ENCODE peak calls at places on chromosome 5, in ten cellular contexts. U is A549, M is cardiac fibroblast, J is fibroblast of pulmonary artery, T is tibial artery, I is PC-3, O is lower leg skin, K is GM13977, X is nephron progenitor cell, G is mesothelial cell of epicardium. Z is an unnamed sample.

GRCh38 chr5:138955013-138955660 is 80.0 kb upstream of the LRRTM2 start:
- DNase-seq in T (peak), U (no peak), I (no peak), O (no peak), K (no peak), M (no peak), G (no peak), X (no peak), J (no peak), Z (no peak)

GRCh38 chr5:165665735-165666400 is 2160.4 kb downstream of the MAT2B start:
- DNase-seq in J (no peak), G (no peak), M (no peak), X (no peak), U (no peak), I (no peak), T (no peak), O (no peak), K (no peak), Z (no peak)

GRCh38 chr5:29822499-29822898 is 1371.0 kb upstream of the CDH6 start:
- DNase-seq in J (no peak), M (no peak), U (no peak), G (no peak), K (no peak), I (no peak), O (no peak), T (no peak), X (no peak), Z (no peak)

GRCh38 chr5:172452398-172453205 is 1.7 kb downstream of the SH3PXD2B start:
- DNase-seq in K (no peak), T (peak), U (peak), M (peak), J (peak), O (peak), G (no peak), I (peak), X (no peak), Z (peak)

GRCh38 chr5:171907731-171908343 is 98.6 kb downstream of the FBXW11 start:
- DNase-seq in O (no peak), K (peak), T (peak), U (peak), G (no peak), I (peak), M (peak), J (peak), X (peak), Z (peak)

GRCh38 chr5:73376618-73377170 is 71.9 kb downstream of the FOXD1 start:
- DNase-seq in K (no peak), O (no peak), U (no peak), G (no peak), M (peak), I (peak), X (no peak), J (peak), T (no peak), Z (peak)

GRCh38 chr5:80569961-80570786 is at the start of gene ANKRD34B:
- DNase-seq in X (peak), M (no peak), T (no peak), G (peak), U (peak), K (peak), I (no peak), J (peak), O (no peak), Z (no peak)

GRCh38 chr5:76958976-76959767 is 6.3 kb downstream of the CRHBP start:
- DNase-seq in T (no peak), I (peak), X (no peak), G (no peak), J (peak), U (no peak), K (no peak), O (no peak), M (peak), Z (peak)

GRCh38 chr5:130168211-130168610 is 263.9 kb downstream of the CHSY3 start:
- DNase-seq in K (no peak), I (peak), T (no peak), O (no peak), U (peak), G (no peak), X (no peak), M (peak), J (peak), Z (no peak)

GRCh38 chr5:140321796-140322195 is 18.9 kb upstream of the PFDN1 start:
- DNase-seq in O (peak), U (no peak), J (no peak), K (no peak), G (no peak), T (peak), I (no peak), M (no peak), X (no peak), Z (no peak)

GRCh38 chr5:171906171-171906570 is 100.3 kb downstream of the FBXW11 start:
- DNase-seq in X (no peak), O (no peak), M (no peak), G (no peak), I (no peak), T (no peak), J (no peak), K (no peak), U (no peak), Z (no peak)

GRCh38 chr5:88824141-88824540 is 58.8 kb downstream of the MEF2C start:
- DNase-seq in X (no peak), J (no peak), I (no peak), O (no peak), M (no peak), G (no peak), U (no peak), T (no peak), K (no peak), Z (no peak)

GRCh38 chr5:155728146-155728856 is 598.7 kb upstream of the SGCD start:
- DNase-seq in U (peak), M (peak), J (peak), T (peak), G (peak), X (peak), I (no peak), O (no peak), K (peak), Z (no peak)

GRCh38 chr5:101977729-101978345 is 318.2 kb downstream of the SLCO4C1 start:
- DNase-seq in U (peak), J (peak), K (peak), M (peak), I (peak), G (no peak), X (peak), T (no peak), O (no peak), Z (peak)

DNA sequence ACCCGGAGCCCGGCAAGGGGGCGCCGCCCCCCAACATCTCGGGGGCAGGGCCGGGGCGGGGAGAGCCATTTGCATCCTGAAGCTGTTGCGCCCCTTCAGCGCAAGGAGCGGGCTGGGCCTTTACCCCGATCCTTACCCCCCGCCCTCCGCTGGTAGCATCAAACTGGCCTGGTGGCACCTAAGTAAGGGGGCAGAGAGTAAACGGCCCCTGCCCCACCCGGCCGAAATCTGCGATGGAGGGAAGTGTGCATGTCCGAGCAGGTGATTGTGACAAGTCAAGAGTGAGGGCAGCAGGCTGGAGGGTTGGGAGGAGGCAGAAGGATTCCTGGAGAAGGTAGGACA is 101.2 kb downstream of the ESM1 start:
- DNase-seq in O (no peak), G (no peak), T (no peak), J (no peak), X (no peak), U (no peak), M (no peak), I (no peak), K (no peak), Z (no peak)
- TF ChIP-seq CTCF in O (no peak), G (no peak), T (no peak), J (no peak), X (no peak), U (no peak), M (no peak), I (no peak), K (no peak), Z (no peak)

GRCh38 chr5:142780871-142781270 is 10.7 kb downstream of the ARHGAP26 start:
- DNase-seq in K (no peak), T (no peak), M (no peak), I (no peak), X (peak), J (no peak), U (no peak), G (no peak), O (no peak), Z (no peak)
- TF ChIP-seq CTCF in K (no peak), T (no peak), M (no peak), I (no peak), X (no peak), J (no peak), U (peak), G (no peak), O (no peak), Z (no peak)

GRCh38 chr5:103669615-103670014 is 107.0 kb upstream of the NUDT12 start:
- DNase-seq in U (no peak), M (no peak), G (no peak), J (no peak), O (no peak), X (no peak), I (no peak), K (no peak), T (no peak), Z (no peak)

GRCh38 chr5:103674321-103674720 is 111.7 kb upstream of the NUDT12 start:
- DNase-seq in K (no peak), T (no peak), U (no peak), O (no peak), M (no peak), X (no peak), I (no peak), G (no peak), J (no peak), Z (no peak)

DNA sequence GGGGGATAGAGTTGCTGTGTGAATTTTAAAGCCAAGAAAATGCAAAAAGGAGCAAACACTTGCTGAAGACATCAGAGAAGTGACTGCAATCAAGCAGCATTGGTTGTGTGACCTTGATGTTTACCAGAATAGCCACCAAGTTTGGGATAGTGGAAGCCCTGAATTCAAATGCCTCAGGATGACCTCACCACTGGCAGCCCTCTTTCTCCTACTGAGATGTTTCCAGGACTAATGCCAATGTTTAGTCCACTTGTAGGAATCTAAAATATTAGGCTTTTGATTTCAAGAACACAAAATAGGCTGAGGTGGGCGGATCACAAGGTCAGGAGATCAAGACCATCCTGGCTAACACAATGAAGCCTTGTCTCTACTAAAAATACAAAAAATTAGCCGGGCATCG is 112.2 kb upstream of the NUDT12 start:
- DNase-seq in T (no peak), K (no peak), M (peak), O (no peak), X (no peak), I (no peak), G (no peak), J (peak), U (no peak), Z (no peak)
- TF ChIP-seq CTCF in T (no peak), K (no peak), M (no peak), O (no peak), X (no peak), I (no peak), G (no peak), J (no peak), U (no peak), Z (no peak)

DNA sequence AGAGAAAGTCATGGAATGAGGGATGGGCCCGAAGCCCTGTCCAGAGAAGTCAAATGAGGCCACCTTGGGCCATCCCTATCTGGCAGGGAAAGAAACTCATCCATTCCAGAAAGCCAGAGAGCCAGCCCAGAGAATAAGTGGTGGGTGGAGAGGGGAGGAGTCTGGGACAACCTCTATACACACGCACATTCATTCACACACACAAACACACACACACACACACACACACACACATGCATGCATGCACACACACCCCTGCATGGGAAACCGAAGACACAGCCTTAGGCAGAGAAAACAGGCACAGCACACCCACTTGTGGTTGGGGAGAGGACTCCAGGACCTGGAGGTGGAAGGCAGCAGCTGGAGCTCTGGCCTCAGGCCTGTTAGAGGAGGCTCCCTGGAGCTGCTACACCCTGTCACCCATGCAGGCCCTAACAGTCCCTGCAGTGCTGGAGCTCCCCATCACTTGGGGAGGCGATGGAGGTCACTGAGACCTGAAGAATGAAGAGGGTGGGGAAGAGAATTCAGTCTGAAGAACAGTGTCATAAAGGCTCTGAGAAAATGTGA is 38.0 kb downstream of the TGFBI start:
- DNase-seq in U (peak), J (peak), X (no peak), T (no peak), O (no peak), G (no peak), I (no peak), M (peak), K (no peak), Z (peak)
- TF ChIP-seq CTCF in U (no peak), J (peak), X (no peak), T (peak), O (no peak), G (no peak), I (no peak), M (peak), K (no peak), Z (no peak)

GRCh38 chr5:1011226-1011631 is 2.6 kb downstream of the NKD2 start:
- DNase-seq in U (peak), J (no peak), X (peak), K (peak), O (no peak), G (peak), T (no peak), I (peak), M (no peak), Z (no peak)
- TF ChIP-seq CTCF in U (peak), J (peak), X (peak), K (peak), O (no peak), G (no peak), T (no peak), I (peak), M (peak), Z (peak)

GRCh38 chr5:59893061-59893435 is 478 bp downstream of the PDE4D start:
- DNase-seq in T (no peak), K (no peak), U (no peak), I (no peak), O (no peak), G (no peak), X (no peak), J (no peak), M (no peak), Z (no peak)

GRCh38 chr5:59897075-59897474 is 3.5 kb upstream of the PDE4D start:
- DNase-seq in X (no peak), J (no peak), M (no peak), U (no peak), T (no peak), K (no peak), I (no peak), O (no peak), G (no peak), Z (no peak)

GRCh38 chr5:59893436-59894227 is at the start of gene PDE4D:
- DNase-seq in J (peak), U (peak), O (peak), X (peak), G (peak), T (peak), K (peak), M (peak), I (peak), Z (peak)
- TF ChIP-seq CTCF in J (no peak), U (no peak), O (no peak), X (no peak), G (no peak), T (no peak), K (no peak), M (no peak), I (no peak), Z (no peak)

GRCh38 chr5:53170748-53171349 is 61.3 kb upstream of the MOCS2 start:
- DNase-seq in I (peak), X (peak), O (no peak), T (no peak), M (peak), U (peak), G (no peak), J (peak), K (peak), Z (peak)
- TF ChIP-seq CTCF in I (peak), X (peak), O (no peak), T (peak), M (peak), U (peak), G (peak), J (peak), K (peak), Z (peak)

GRCh38 chr5:181084631-181085195 is 44.6 kb downstream of the BTNL9 start:
- DNase-seq in X (no peak), J (no peak), U (no peak), G (no peak), K (no peak), I (no peak), T (no peak), O (no peak), M (no peak), Z (no peak)

GRCh38 chr5:181086410-181087229 is 44.3 kb downstream of the OR2V1 start:
- DNase-seq in I (no peak), X (no peak), J (no peak), K (no peak), G (no peak), O (no peak), T (no peak), M (no peak), U (no peak), Z (no peak)

GRCh38 chr5:181087309-181087708 is 43.7 kb downstream of the OR2V1 start:
- DNase-seq in T (no peak), M (no peak), K (no peak), J (no peak), O (no peak), I (no peak), U (no peak), X (no peak), G (no peak), Z (no peak)

GRCh38 chr5:181092428-181092827 is 38.5 kb downstream of the OR2V1 start:
- DNase-seq in I (no peak), M (no peak), X (no peak), G (no peak), U (no peak), J (no peak), O (no peak), K (no peak), T (no peak), Z (no peak)

DNA sequence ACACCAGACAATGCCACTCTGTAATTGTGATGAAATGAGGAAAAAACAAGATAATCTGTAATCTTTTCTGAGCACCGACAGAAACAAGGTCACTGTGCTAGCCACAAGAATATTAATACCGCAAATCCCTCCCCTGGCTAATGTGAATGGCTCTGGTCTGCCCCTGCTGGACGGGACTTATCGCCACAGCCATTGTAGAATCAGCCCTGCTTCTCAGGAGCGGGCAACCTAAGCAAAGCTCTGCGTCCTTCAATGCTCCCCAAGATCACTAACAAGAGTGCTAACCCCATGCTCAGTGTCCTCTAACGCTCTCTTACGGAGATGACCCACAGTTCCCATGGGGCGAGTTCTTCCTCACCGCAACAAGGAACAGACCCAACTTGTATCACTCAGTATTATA is 42.7 kb downstream of the OR2V1 start:
- DNase-seq in M (peak), T (no peak), O (no peak), X (no peak), J (no peak), K (peak), I (peak), G (no peak), U (peak), Z (no peak)
- TF ChIP-seq CTCF in M (peak), T (no peak), O (no peak), X (peak), J (peak), K (peak), I (peak), G (no peak), U (peak), Z (peak)

GRCh38 chr5:670396-671270 is 22.5 kb downstream of the TPPP start:
- DNase-seq in T (no peak), I (no peak), G (no peak), K (no peak), O (no peak), M (no peak), X (no peak), U (no peak), J (no peak), Z (no peak)

GRCh38 chr5:671459-672328 is 21.5 kb downstream of the TPPP start:
- DNase-seq in K (peak), X (peak), T (peak), I (peak), J (peak), M (peak), O (peak), U (peak), G (peak), Z (peak)

GRCh38 chr5:673837-674629 is 19.1 kb downstream of the TPPP start:
- DNase-seq in G (no peak), M (no peak), I (no peak), O (no peak), X (no peak), U (no peak), J (no peak), K (no peak), T (no peak), Z (no peak)

GRCh38 chr5:673140-673836 is 19.9 kb downstream of the TPPP start:
- DNase-seq in I (no peak), M (no peak), T (no peak), X (no peak), U (no peak), O (no peak), G (no peak), K (no peak), J (no peak), Z (no peak)

GRCh38 chr5:672329-673139 is 20.6 kb downstream of the TPPP start:
- DNase-seq in I (peak), M (peak), J (peak), K (peak), T (peak), U (peak), X (peak), O (peak), G (peak), Z (peak)
- TF ChIP-seq CTCF in I (no peak), M (no peak), J (no peak), K (no peak), T (no peak), U (no peak), X (no peak), O (no peak), G (no peak), Z (no peak)

GRCh38 chr5:82234880-82235279 is 43.3 kb downstream of the RPS23 start:
- DNase-seq in J (no peak), X (no peak), I (no peak), U (no peak), G (no peak), M (no peak), T (no peak), O (peak), K (no peak), Z (no peak)
- TF ChIP-seq CTCF in J (no peak), X (no peak), I (no peak), U (no peak), G (no peak), M (no peak), T (no peak), O (no peak), K (no peak), Z (no peak)